ENCODE peak calls at places on chromosomes 16 and 17, in nine cellular contexts. F is neural progenitor cell, U is colonic mucosa, G is left ventricle myocardium inferior, V is mammary epithelial cell, K is psoas muscle, Z is RWPE2, M is Panc1, O is body of pancreas. H is an unnamed sample. For H3K4me1, the result is how much of the 10 kb centered on the place peaks cover.

GRCh38 chr17:79048826-79049755 is 25.1 kb downstream of the C1QTNF1 start:
- DNase-seq in U (no peak), G (no peak), Z (no peak), F (no peak), O (no peak), K (peak), M (no peak), V (no peak), H (no peak)

GRCh38 chr17:69733171-69734014 is 318.9 kb downstream of the MAP2K6 start:
- DNase-seq in G (peak), U (no peak), M (peak), V (peak), K (peak), O (no peak), F (no peak), Z (peak), H (peak)

GRCh38 chr16:76696876-76697275 is 419.7 kb downstream of the CNTNAP4 start:
- DNase-seq in V (no peak), K (no peak), U (no peak), G (no peak), F (no peak), M (no peak), O (no peak), Z (no peak), H (no peak)

GRCh38 chr17:73257516-73257915 is 4.2 kb downstream of the CPSF4L start:
- DNase-seq in O (no peak), U (no peak), G (no peak), F (no peak), M (no peak), Z (no peak), V (no peak), K (no peak), H (no peak)

GRCh38 chr17:63178530-63178929 is 212.5 kb downstream of the TANC2 start:
- DNase-seq in O (no peak), K (no peak), Z (no peak), F (no peak), U (no peak), V (no peak), M (no peak), G (no peak), H (no peak)

GRCh38 chr16:660459-661183 is 7.3 kb upstream of the RHOT2 start:
- DNase-seq in V (peak), Z (peak), M (no peak), K (peak), G (peak), O (peak), F (peak), U (peak), H (peak)

GRCh38 chr17:65488665-65489064 is 72.8 kb downstream of the AXIN2 start:
- DNase-seq in Z (no peak), V (no peak), M (no peak), K (no peak), F (no peak), U (no peak), O (no peak), G (no peak), H (no peak)

GRCh38 chr16:88772871-88773811 is 11.9 kb downstream of the PIEZO1 start:
- DNase-seq in M (no peak), Z (no peak), G (peak), F (peak), O (peak), U (no peak), V (peak), K (peak), H (no peak)

GRCh38 chr17:48610282-48611211 is at the start of gene HOXB7:
- DNase-seq in Z (no peak), M (no peak), V (no peak), U (peak), K (peak), O (no peak), G (peak), F (no peak), H (peak)

GRCh38 chr16:53504161-53504663 is 1.2 kb upstream of the AKTIP start:
- DNase-seq in O (peak), U (peak), Z (no peak), M (no peak), G (peak), V (peak), F (peak), K (peak), H (peak)

GRCh38 chr17:49018673-49019215 is 21.6 kb downstream of the IGF2BP1 start:
- DNase-seq in K (no peak), O (no peak), Z (no peak), U (no peak), M (no peak), F (peak), G (no peak), V (no peak), H (no peak)

GRCh38 chr16:89489040-89489721 is 1.2 kb downstream of the ANKRD11 start:
- DNase-seq in Z (peak), O (peak), U (peak), F (peak), K (peak), V (peak), G (peak), M (no peak), H (peak)

GRCh38 chr17:13601776-13602551 is at the start of gene HS3ST3A1:
- DNase-seq in U (peak), V (peak), Z (peak), F (peak), K (peak), G (peak), M (no peak), O (no peak), H (no peak)

GRCh38 chr17:63406689-63407330 is 39.3 kb downstream of the CYB561 start:
- DNase-seq in V (peak), G (no peak), F (peak), M (peak), K (no peak), O (peak), Z (no peak), U (peak), H (peak)

GRCh38 chr17:19372866-19373505 is 5.3 kb upstream of the MAPK7 start:
- DNase-seq in G (no peak), U (no peak), Z (no peak), V (no peak), M (no peak), O (peak), K (no peak), F (no peak), H (no peak)

GRCh38 chr16:48446534-48446920 is 61.3 kb upstream of the SIAH1 start:
- DNase-seq in U (peak), G (no peak), O (no peak), F (peak), Z (no peak), V (no peak), K (no peak), M (no peak), H (no peak)

GRCh38 chr17:57040571-57040970 is 44.5 kb upstream of the AKAP1 start:
- DNase-seq in U (no peak), K (no peak), G (no peak), F (no peak), O (no peak), Z (no peak), M (no peak), V (no peak), H (no peak)

GRCh38 chr16:29911676-29912010 is 11.4 kb downstream of the ASPHD1 start:
- DNase-seq in G (no peak), M (no peak), F (no peak), K (no peak), U (no peak), O (no peak), Z (no peak), V (no peak), H (no peak)

GRCh38 chr17:77884019-77884418 is 74.5 kb upstream of the TNRC6C start:
- DNase-seq in V (no peak), F (peak), K (peak), O (peak), Z (no peak), M (no peak), U (no peak), G (no peak), H (no peak)

GRCh38 chr16:65807858-65808257 is 558.6 kb upstream of the CDH5 start:
- DNase-seq in G (no peak), M (no peak), U (no peak), F (no peak), K (no peak), Z (no peak), V (no peak), O (no peak), H (no peak)

GRCh38 chr17:82298538-82299421 is 18.6 kb downstream of the CD7 start:
- DNase-seq in K (no peak), M (no peak), V (no peak), O (no peak), F (no peak), U (no peak), G (no peak), Z (no peak), H (no peak)

GRCh38 chr17:82297804-82298537 is 19.4 kb downstream of the CD7 start:
- DNase-seq in G (peak), U (peak), M (peak), O (peak), F (no peak), Z (peak), K (peak), V (peak), H (peak)

GRCh38 chr17:82297280-82297803 is 20.1 kb downstream of the CD7 start:
- DNase-seq in G (peak), M (peak), O (peak), Z (peak), V (peak), F (no peak), U (peak), K (peak), H (peak)

GRCh38 chr17:82295472-82295814 is 21.9 kb upstream of the CSNK1D start:
- DNase-seq in K (no peak), V (no peak), Z (no peak), O (no peak), G (no peak), M (no peak), F (no peak), U (no peak), H (no peak)

GRCh38 chr17:82296511-82297279 is 20.7 kb downstream of the CD7 start:
- DNase-seq in M (no peak), K (no peak), V (peak), G (no peak), Z (no peak), U (peak), F (no peak), O (no peak), H (peak)
- H3K4me1 ChIP-seq in M (half or more), K (under half), V (half or more), G (half or more), Z (half or more), U (under half), F (under half), O (half or more), H (under half)

DNA sequence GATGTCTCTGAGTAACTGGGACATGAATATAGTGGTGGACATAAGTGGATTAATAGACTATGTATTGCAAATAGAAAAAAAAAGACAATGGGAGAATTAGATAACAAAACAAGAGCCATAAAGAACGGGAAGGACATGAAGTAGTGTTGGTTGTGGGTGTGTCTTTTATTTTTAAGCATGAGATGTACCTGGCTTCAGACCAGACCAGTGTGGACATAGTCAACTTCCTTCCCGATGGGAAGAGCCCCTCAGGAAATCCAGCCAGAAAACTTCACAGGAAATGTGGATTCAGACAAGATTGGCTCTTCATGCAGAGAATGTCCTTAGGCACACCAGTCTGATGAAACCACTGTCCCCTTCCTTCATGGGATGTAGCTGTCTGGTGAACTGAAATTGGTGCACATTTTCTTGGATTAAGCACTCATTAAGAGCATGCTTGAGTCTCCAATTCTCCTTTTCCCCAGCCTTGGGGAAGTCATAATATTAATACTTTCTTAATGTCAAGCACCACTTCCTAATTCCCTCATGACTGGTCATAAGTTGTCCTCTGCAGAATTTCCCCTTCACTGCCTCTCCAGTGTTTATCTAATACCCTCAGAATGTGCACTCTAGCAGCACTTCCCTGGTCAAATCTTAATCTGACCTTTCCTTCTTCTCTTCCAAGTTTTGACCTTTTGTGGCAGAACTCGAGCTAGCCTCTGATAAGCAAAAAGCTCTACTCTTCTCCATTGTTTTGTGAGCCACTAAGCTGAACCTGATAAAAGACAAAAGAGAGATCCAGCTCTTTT is 350.6 kb upstream of the MAF start:
- DNase-seq in M (no peak), F (no peak), V (no peak), G (no peak), U (no peak), K (no peak), Z (no peak), O (no peak), H (peak)
- TF ChIP-seq CTCF in M (no peak), F (no peak), V (no peak), G (no peak), U (no peak), K (no peak), Z (no peak), O (no peak), H (no peak)

GRCh38 chr16:35574454-35575431 is 2115.3 kb downstream of the TP53TG3F start:
- DNase-seq in F (no peak), K (no peak), U (no peak), O (no peak), G (no peak), Z (no peak), M (no peak), V (no peak), H (no peak)
- H3K4me3 ChIP-seq in F (no peak), K (no peak), U (no peak), O (no peak), G (no peak), Z (no peak), M (no peak), V (no peak), H (no peak)

GRCh38 chr16:68470461-68471150 is 22.3 kb upstream of the SMPD3 start:
- DNase-seq in K (no peak), O (no peak), M (no peak), U (peak), F (no peak), G (peak), V (no peak), Z (no peak), H (peak)

GRCh38 chr16:68468849-68469248 is 20.5 kb upstream of the SMPD3 start:
- DNase-seq in O (no peak), U (no peak), Z (no peak), V (no peak), G (no peak), F (no peak), M (no peak), K (no peak), H (no peak)

GRCh38 chr16:68472581-68472980 is 24.3 kb upstream of the SMPD3 start:
- DNase-seq in K (no peak), F (no peak), Z (no peak), U (no peak), O (no peak), V (no peak), M (no peak), G (no peak), H (no peak)

GRCh38 chr16:68473358-68474064 is 25.2 kb upstream of the SMPD3 start:
- DNase-seq in O (no peak), V (no peak), U (no peak), F (no peak), G (no peak), Z (no peak), K (no peak), M (no peak), H (no peak)

DNA sequence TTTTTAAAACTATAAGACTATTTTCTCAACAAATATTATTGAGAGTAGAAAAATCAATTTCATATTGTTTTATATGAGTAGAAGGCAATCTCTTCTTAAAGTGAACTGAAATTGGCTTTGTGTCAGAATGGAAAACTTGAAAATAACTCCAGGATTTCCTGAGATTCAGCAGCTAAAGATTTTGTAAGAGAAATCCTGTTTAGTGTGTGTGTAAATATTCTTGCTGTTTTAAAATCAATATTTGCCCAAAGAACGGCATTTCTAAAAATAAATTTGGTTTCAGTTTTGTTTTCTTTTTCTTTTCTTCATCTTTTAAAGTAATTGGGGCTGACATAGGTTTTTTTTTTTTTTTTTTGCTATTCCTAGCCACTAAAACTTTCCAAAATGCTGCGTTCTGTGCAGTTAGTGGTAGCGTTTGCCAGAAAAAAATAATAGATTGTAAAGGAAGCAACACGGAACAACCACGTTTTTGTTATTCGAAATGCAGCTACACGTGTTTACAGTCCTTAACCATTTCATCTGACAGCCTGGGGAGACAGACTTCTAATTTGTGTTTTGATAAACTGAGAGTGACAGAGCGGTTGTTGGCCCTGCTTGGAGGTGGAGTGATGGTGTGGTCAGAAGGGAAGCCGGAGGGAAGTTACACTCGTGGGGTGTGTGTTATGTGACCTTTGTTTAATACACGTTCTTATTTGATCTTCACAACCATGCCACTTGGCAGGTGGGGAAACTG is 21.6 kb upstream of the SMPD3 start:
- DNase-seq in O (no peak), M (no peak), U (no peak), Z (no peak), F (no peak), V (no peak), G (no peak), K (no peak), H (no peak)
- H3K4me1 ChIP-seq in O (under half), M (under half), U (under half), Z (under half), F (under half), V (under half), G (under half), K (under half), H (under half)

GRCh38 chr17:1561420-1562177 is 993 bp downstream of the PITPNA start:
- DNase-seq in Z (no peak), G (no peak), M (no peak), O (peak), V (peak), F (peak), U (peak), K (peak), H (no peak)
- TF ChIP-seq CTCF in Z (peak), G (peak), M (no peak), O (peak), V (peak), F (peak), U (no peak), K (no peak), H (peak)

DNA sequence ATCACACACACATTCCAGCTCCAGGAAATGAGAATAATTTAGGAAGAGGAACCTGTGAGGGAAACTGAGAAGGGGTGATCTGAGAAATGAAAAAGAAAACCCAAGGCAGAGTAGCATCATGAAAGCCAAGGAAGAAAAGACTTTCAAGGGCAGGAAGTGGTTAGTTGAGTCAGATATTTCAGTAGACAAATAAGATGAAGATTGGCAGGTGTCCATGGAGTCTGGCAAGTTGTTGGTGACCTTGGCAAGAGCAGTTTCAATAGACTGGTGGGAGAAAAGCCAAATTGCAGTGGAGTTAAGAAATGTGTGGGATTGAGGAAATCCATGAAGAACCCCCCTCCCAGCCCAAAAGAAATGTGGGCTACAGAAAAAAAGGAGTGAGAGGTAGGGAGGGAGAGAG is 10.7 kb downstream of the GNAO1 start:
- DNase-seq in V (peak), O (no peak), F (no peak), G (no peak), U (no peak), M (no peak), Z (no peak), K (no peak), H (no peak)
- H3K4me3 ChIP-seq in V (no peak), O (no peak), F (no peak), G (no peak), U (no peak), M (no peak), Z (no peak), K (no peak), H (no peak)

GRCh38 chr16:10561001-10561400 is 19.4 kb downstream of the EMP2 start:
- DNase-seq in G (no peak), F (no peak), K (no peak), U (no peak), O (no peak), V (no peak), Z (no peak), M (no peak), H (no peak)
- H3K4me1 ChIP-seq in G (half or more), F (under half), K (half or more), U (under half), O (under half), V (under half), Z (under half), M (under half), H (half or more)

GRCh38 chr16:27229891-27230470 is 26.7 kb downstream of the KDM8 start:
- DNase-seq in G (no peak), M (no peak), K (peak), V (no peak), F (no peak), U (no peak), Z (peak), O (no peak), H (no peak)

GRCh38 chr16:27228621-27229501 is 25.5 kb downstream of the KDM8 start:
- DNase-seq in V (no peak), F (no peak), M (no peak), Z (no peak), U (no peak), K (peak), O (peak), G (peak), H (peak)

GRCh38 chr16:27232061-27232841 is 28.9 kb downstream of the KDM8 start:
- DNase-seq in M (no peak), K (no peak), Z (peak), V (no peak), O (no peak), F (no peak), U (peak), G (no peak), H (no peak)

GRCh38 chr16:27231692-27232060 is 28.4 kb downstream of the KDM8 start:
- DNase-seq in G (no peak), M (no peak), U (no peak), Z (no peak), O (no peak), F (no peak), K (no peak), V (no peak), H (no peak)

GRCh38 chr16:27230562-27230991 is 27.3 kb downstream of the KDM8 start:
- DNase-seq in V (no peak), F (no peak), K (no peak), Z (peak), M (no peak), G (no peak), U (peak), O (no peak), H (no peak)
- TF ChIP-seq CTCF in V (no peak), F (peak), K (no peak), Z (no peak), M (no peak), G (no peak), U (no peak), O (no peak), H (no peak)

DNA sequence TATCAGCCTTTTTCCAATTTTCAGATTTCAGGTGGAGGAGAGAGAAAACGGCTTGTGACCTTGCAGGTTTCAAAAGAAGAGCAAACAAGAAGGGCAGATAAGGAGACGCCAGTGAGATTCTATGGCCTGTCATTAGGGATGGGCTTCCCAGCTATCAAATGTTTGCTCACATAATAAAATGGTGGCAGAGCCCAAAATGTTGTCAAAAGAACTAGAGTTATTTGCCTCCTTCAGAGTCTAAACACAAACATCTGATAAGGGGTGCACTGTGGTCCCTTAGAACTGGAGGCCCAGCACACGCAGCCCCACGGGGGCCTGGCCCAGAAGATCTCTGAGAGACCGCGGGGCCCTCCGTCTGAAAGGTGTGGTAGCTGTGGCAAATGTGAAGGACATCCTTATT is 46.1 kb upstream of the DDX52 start:
- DNase-seq in G (no peak), O (no peak), F (no peak), V (no peak), K (no peak), M (no peak), Z (no peak), U (no peak), H (no peak)
- H3K4me3 ChIP-seq in G (no peak), O (no peak), F (no peak), V (no peak), K (no peak), M (no peak), Z (no peak), U (no peak), H (no peak)

GRCh38 chr17:45312477-45313418 is 4.1 kb downstream of the MAP3K14 start:
- DNase-seq in M (no peak), U (no peak), G (no peak), O (no peak), V (no peak), F (no peak), K (no peak), Z (no peak), H (peak)
- H3K4me1 ChIP-seq in M (half or more), U (half or more), G (half or more), O (half or more), V (half or more), F (under half), K (half or more), Z (half or more), H (half or more)